ENCODE peak calls at places on chromosomes 13 and 19, in six cellular contexts. I is MG63, Q is body of pancreas, X is brain microvascular endothelial cell, H is heart right ventricle, A is A549. D is an unnamed sample.

GRCh38 chr13:19573072-19573716 is 11.9 kb upstream of the TPTE2 start:
- DNase-seq in I (no peak), Q (no peak), X (no peak), H (no peak), A (no peak), D (no peak)

GRCh38 chr13:40619479-40619814 is 47.0 kb downstream of the FOXO1 start:
- DNase-seq in I (no peak), Q (no peak), X (no peak), H (no peak), A (no peak), D (peak; percentile 8)

GRCh38 chr13:70107125-70107497 is 515 bp upstream of the ATXN8OS start:
- DNase-seq in I (no peak), Q (no peak), X (no peak), H (no peak), A (no peak), D (no peak)

GRCh38 chr19:11196406-11197287 is 698 bp downstream of the KANK2 start:
- DNase-seq in I (peak; percentile 60), Q (peak; percentile 28), X (no peak), H (peak; percentile 67), A (no peak), D (no peak)

GRCh38 chr13:43364210-43365041 is 341.0 kb downstream of the DNAJC15 start:
- DNase-seq in I (peak; percentile 82), Q (peak; percentile 12), X (peak; percentile 71), H (no peak), A (no peak), D (peak; percentile 65)

GRCh38 chr13:30255696-30256095 is 51.7 kb downstream of the KATNAL1 start:
- DNase-seq in I (no peak), Q (no peak), X (no peak), H (no peak), A (no peak), D (no peak)

GRCh38 chr19:34841780-34842179 is 68.8 kb upstream of the ZNF599 start:
- DNase-seq in I (no peak), Q (no peak), X (no peak), H (no peak), A (no peak), D (no peak)

GRCh38 chr19:4871711-4872110 is 4.2 kb upstream of the PLIN3 start:
- DNase-seq in I (no peak), Q (no peak), X (no peak), H (no peak), A (no peak), D (no peak)

GRCh38 chr13:94558721-94559120 is 37.2 kb downstream of the TGDS start:
- DNase-seq in I (no peak), Q (no peak), X (no peak), H (no peak), A (peak; percentile 6), D (no peak)

GRCh38 chr13:93227906-93228801 is 1.5 kb downstream of the GPC6 start:
- DNase-seq in I (peak; percentile 77), Q (peak; percentile 54), X (peak; percentile 81), H (peak; percentile 31), A (peak; percentile 59), D (peak; percentile 75)

GRCh38 chr13:79659161-79659560 is 178.2 kb downstream of the NDFIP2 start:
- DNase-seq in I (peak; percentile 2), Q (peak; percentile 24), X (no peak), H (peak; percentile 43), A (no peak), D (no peak)

GRCh38 chr19:7545904-7546303 is 10.4 kb downstream of the PNPLA6 start:
- DNase-seq in I (no peak), Q (no peak), X (no peak), H (no peak), A (no peak), D (no peak)

GRCh38 chr19:40745402-40745780 is 4.9 kb downstream of the ACTMAP start:
- DNase-seq in I (peak; percentile 31), Q (no peak), X (peak; percentile 39), H (no peak), A (no peak), D (no peak)

GRCh38 chr13:103351035-103351828 is 285.0 kb upstream of the SLC10A2 start:
- DNase-seq in I (peak; percentile 67), Q (peak; percentile 11), X (peak; percentile 46), H (peak; percentile 23), A (no peak), D (peak; percentile 83)

GRCh38 chr13:50529154-50529882 is 314.2 kb downstream of the DLEU7 start:
- DNase-seq in I (peak; percentile 88), Q (peak; percentile 74), X (peak; percentile 85), H (peak; percentile 88), A (peak; percentile 67), D (peak; percentile 75)

GRCh38 chr19:15563325-15563794 is 51.7 kb upstream of the CYP4F8 start:
- DNase-seq in I (peak; percentile 55), Q (peak; percentile 30), X (no peak), H (peak; percentile 47), A (no peak), D (no peak)

GRCh38 chr13:27933580-27934328 is 14.0 kb downstream of the PDX1 start:
- DNase-seq in I (no peak), Q (no peak), X (no peak), H (no peak), A (no peak), D (no peak)

GRCh38 chr13:100063333-100063732 is 25.6 kb upstream of the PCCA start:
- DNase-seq in I (no peak), Q (no peak), X (no peak), H (no peak), A (no peak), D (no peak)

GRCh38 chr13:30918662-30919405 is 12.8 kb downstream of the MEDAG start:
- DNase-seq in I (no peak), Q (no peak), X (no peak), H (no peak), A (no peak), D (no peak)

GRCh38 chr13:32079586-32079985 is 48.0 kb downstream of the FRY start:
- DNase-seq in I (no peak), Q (no peak), X (no peak), H (no peak), A (no peak), D (no peak)

GRCh38 chr13:91270031-91270430 is 77.5 kb upstream of the MIR17HG start:
- DNase-seq in I (no peak), Q (no peak), X (peak; percentile 5), H (no peak), A (no peak), D (no peak)

GRCh38 chr13:95660981-95661581 is 15.9 kb upstream of the DNAJC3 start:
- DNase-seq in I (no peak), Q (peak; percentile 59), X (peak; percentile 46), H (no peak), A (peak; percentile 42), D (no peak)

GRCh38 chr13:25980255-25980654 is 71.6 kb downstream of the SHISA2 start:
- DNase-seq in I (no peak), Q (peak; percentile 13), X (peak; percentile 49), H (no peak), A (peak; percentile 22), D (no peak)

GRCh38 chr19:32022946-32023832 is 322.2 kb upstream of the ZNF507 start:
- DNase-seq in I (no peak), Q (no peak), X (no peak), H (no peak), A (no peak), D (no peak)

GRCh38 chr19:35310331-35310730 is 18.4 kb downstream of the MAG start:
- DNase-seq in I (no peak), Q (no peak), X (no peak), H (no peak), A (no peak), D (no peak)

GRCh38 chr19:30685601-30686000 is 313.4 kb downstream of the ZNF536 start:
- DNase-seq in I (no peak), Q (no peak), X (no peak), H (no peak), A (no peak), D (no peak)

GRCh38 chr13:38902551-38902950 is 88.1 kb downstream of the STOML3 start:
- DNase-seq in I (no peak), Q (no peak), X (no peak), H (no peak), A (no peak), D (no peak)

GRCh38 chr19:40521276-40521675 is 54.5 kb downstream of the SPTBN4 start:
- DNase-seq in I (peak; percentile 21), Q (no peak), X (no peak), H (no peak), A (peak; percentile 83), D (no peak)

GRCh38 chr19:4391701-4392543 is 8.4 kb downstream of the SH3GL1 start:
- DNase-seq in I (no peak), Q (no peak), X (no peak), H (peak; percentile 57), A (no peak), D (no peak)

GRCh38 chr19:31436121-31436776 is 87.0 kb upstream of the TSHZ3 start:
- DNase-seq in I (peak; percentile 57), Q (no peak), X (no peak), H (no peak), A (no peak), D (no peak)

DNA sequence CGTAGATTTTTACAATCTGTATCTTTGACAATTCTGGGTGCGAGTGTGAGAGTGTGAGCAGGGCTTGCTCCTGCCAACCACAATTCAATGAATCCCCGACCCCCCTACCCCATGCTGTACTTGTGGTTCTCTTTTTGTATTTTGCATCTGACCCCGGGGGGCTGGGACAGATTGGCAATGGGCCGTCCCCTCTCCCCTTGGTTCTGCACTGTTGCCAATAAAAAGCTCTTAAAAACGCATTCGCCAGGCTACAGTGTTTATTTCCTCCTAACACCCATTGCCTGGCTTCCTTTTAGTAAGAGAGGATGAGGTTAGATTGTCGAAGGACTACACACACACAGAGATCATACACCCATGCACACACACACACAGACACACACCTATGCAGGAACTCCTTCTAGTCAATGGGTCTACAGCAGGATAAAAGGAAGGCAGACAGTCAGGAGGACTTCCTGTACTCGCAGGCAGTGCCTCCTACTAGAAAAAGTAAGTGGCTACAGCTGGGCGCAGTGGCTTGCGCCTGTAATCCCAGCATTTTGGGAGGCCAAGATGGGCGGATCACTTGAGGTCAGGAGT is 7.2 kb downstream of the FOSB start:
- DNase-seq in I (no peak), Q (no peak), X (peak; percentile 34), H (no peak), A (no peak), D (no peak)
- H3K4me3 ChIP-seq in I (no peak overlapping the region), Q (no peak overlapping the region), X (no peak overlapping the region), H (no peak overlapping the region), A (no peak overlapping the region), D (no peak overlapping the region)

GRCh38 chr19:48962849-48963165 is 2.3 kb upstream of the FTL start:
- DNase-seq in I (no peak), Q (no peak), X (no peak), H (no peak), A (no peak), D (no peak)
- H3K4me3 ChIP-seq in I (no peak overlapping the region), Q (no peak overlapping the region), X (no peak overlapping the region), H (no peak overlapping the region), A (peak overlapping the region; percentile 33), D (no peak overlapping the region)

GRCh38 chr13:112692104-112692503 is 2.3 kb downstream of the ATP11A start:
- DNase-seq in I (no peak), Q (no peak), X (no peak), H (no peak), A (no peak), D (no peak)
- H3K4me3 ChIP-seq in I (no peak overlapping the region), Q (no peak overlapping the region), X (no peak overlapping the region), H (peak overlapping the region; percentile 100), A (peak overlapping the region; percentile 96), D (no peak overlapping the region)

DNA sequence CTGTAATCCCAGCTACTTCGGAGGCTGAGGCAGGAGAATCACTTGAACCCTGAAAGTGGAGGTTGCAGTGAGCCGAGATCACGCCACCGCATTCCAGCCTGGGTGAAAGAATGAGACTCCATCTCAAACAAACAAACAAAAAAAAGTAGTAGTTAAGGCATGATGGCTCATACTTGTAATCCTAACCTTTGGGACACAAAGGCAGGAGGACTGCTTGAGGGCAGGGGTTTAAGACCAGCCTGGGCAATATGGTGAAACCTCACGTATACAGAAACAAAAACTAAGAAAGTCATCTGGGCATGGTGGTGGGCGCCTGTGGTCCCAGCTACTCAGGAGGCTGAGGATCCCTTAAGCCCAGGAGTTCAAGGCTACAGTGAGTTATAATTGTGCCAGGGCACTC is 1.8 kb downstream of the DNMT1 start:
- DNase-seq in I (no peak), Q (no peak), X (no peak), H (no peak), A (no peak), D (no peak)
- H3K4me3 ChIP-seq in I (peak overlapping the region; percentile 78), Q (no peak overlapping the region), X (no peak overlapping the region), H (no peak overlapping the region), A (peak overlapping the region; percentile 84), D (peak overlapping the region; percentile 82)